ENCODE peak calls at places on chromosomes 7 and 10, in seven cellular contexts. I is SK-N-SH, K is K562, A is GM12892, T is HepG2, O is H1, P is GM12878. M is an unnamed sample.

GRCh38 chr10:68297264-68297663 is 34.6 kb upstream of the HNRNPH3 start:
- DNase-seq in A (no peak), T (no peak), I (peak; percentile 12), O (no peak), P (no peak), K (no peak), M (no peak)

GRCh38 chr7:92325850-92326249 is 80.1 kb downstream of the ANKIB1 start:
- DNase-seq in O (no peak), A (no peak), I (no peak), P (no peak), T (no peak), K (no peak), M (no peak)

GRCh38 chr10:3763852-3764625 is 21.0 kb downstream of the KLF6 start:
- DNase-seq in K (no peak), I (no peak), P (no peak), A (no peak), O (no peak), T (no peak), M (no peak)

GRCh38 chr7:50470250-50471163 is 20.4 kb upstream of the FIGNL1 start:
- DNase-seq in O (no peak), K (no peak), A (no peak), T (no peak), P (no peak), I (no peak), M (no peak)

GRCh38 chr10:77863446-77863845 is 63.1 kb downstream of the DLG5 start:
- DNase-seq in I (no peak), K (no peak), P (no peak), A (no peak), T (no peak), O (no peak), M (no peak)

GRCh38 chr7:22732556-22733126 is 5.6 kb downstream of the IL6 start:
- DNase-seq in I (no peak), K (no peak), A (no peak), O (no peak), T (no peak), P (no peak), M (no peak)

GRCh38 chr7:84149573-84149972 is 45.0 kb downstream of the SEMA3A start:
- DNase-seq in O (no peak), K (no peak), T (no peak), I (no peak), P (no peak), A (no peak), M (no peak)

GRCh38 chr7:74218343-74218698 is 8.5 kb downstream of the LAT2 start:
- DNase-seq in O (no peak), K (no peak), T (no peak), I (no peak), A (no peak), P (no peak), M (no peak)

GRCh38 chr10:113644185-113645120 is 19.4 kb downstream of the NRAP start:
- DNase-seq in O (no peak), T (peak; percentile 15), A (no peak), P (no peak), K (no peak), I (no peak), M (no peak)

GRCh38 chr7:149872419-149873073 is 1.2 kb upstream of the ATP6V0E2 start:
- DNase-seq in T (peak; percentile 81), A (peak; percentile 18), P (no peak), K (peak; percentile 91), I (peak; percentile 96), O (peak; percentile 55), M (no peak)

GRCh38 chr10:101595591-101596433 is 7.7 kb downstream of the DPCD start:
- DNase-seq in A (no peak), I (no peak), P (no peak), K (no peak), T (no peak), O (no peak), M (no peak)

GRCh38 chr7:52659178-52659577 is 376.3 kb upstream of the POM121L12 start:
- DNase-seq in T (no peak), I (no peak), A (no peak), O (no peak), K (no peak), P (no peak), M (no peak)

GRCh38 chr7:21731977-21732376 is 189.1 kb downstream of the DNAH11 start:
- DNase-seq in T (no peak), I (no peak), P (no peak), K (no peak), A (no peak), O (no peak), M (no peak)

GRCh38 chr7:46603780-46604725 is 683.0 kb upstream of the IGFBP3 start:
- DNase-seq in I (peak; percentile 10), K (no peak), P (no peak), T (no peak), A (no peak), O (no peak), M (no peak)

GRCh38 chr7:99731638-99732374 is 3.2 kb downstream of the CYP3A7 start:
- DNase-seq in K (no peak), P (no peak), O (no peak), A (no peak), I (no peak), T (no peak), M (no peak)

GRCh38 chr7:32073533-32073932 is 3.3 kb upstream of the PDE1C start:
- DNase-seq in O (no peak), P (no peak), T (no peak), A (no peak), K (no peak), I (no peak), M (no peak)

GRCh38 chr10:49385939-49386922 is 9.7 kb downstream of the DRGX start:
- DNase-seq in P (no peak), I (no peak), K (no peak), O (no peak), A (no peak), T (no peak), M (no peak)

GRCh38 chr7:135731131-135731530 is 3.1 kb upstream of the SLC13A4 start:
- DNase-seq in I (no peak), A (no peak), O (no peak), P (no peak), K (no peak), T (no peak), M (no peak)

GRCh38 chr7:94701555-94701973 is 45.6 kb upstream of the SGCE start:
- DNase-seq in T (peak; percentile 99), O (no peak), K (no peak), P (no peak), A (no peak), I (no peak), M (no peak)

GRCh38 chr10:109665321-109665720 is 258.0 kb downstream of the XPNPEP1 start:
- DNase-seq in I (no peak), O (no peak), T (no peak), A (no peak), K (no peak), P (no peak), M (no peak)

GRCh38 chr10:36336315-36336714 is 694.2 kb upstream of the FZD8 start:
- DNase-seq in I (no peak), A (no peak), K (no peak), O (no peak), T (no peak), P (no peak), M (no peak)

GRCh38 chr7:133973710-133974109 is 153.4 kb upstream of the LRGUK start:
- DNase-seq in I (no peak), T (no peak), K (no peak), A (no peak), O (no peak), P (no peak), M (no peak)

GRCh38 chr10:96683065-96683464 is 37.2 kb downstream of the PIK3AP1 start:
- DNase-seq in O (no peak), P (no peak), T (no peak), A (no peak), I (no peak), K (no peak), M (no peak)

DNA sequence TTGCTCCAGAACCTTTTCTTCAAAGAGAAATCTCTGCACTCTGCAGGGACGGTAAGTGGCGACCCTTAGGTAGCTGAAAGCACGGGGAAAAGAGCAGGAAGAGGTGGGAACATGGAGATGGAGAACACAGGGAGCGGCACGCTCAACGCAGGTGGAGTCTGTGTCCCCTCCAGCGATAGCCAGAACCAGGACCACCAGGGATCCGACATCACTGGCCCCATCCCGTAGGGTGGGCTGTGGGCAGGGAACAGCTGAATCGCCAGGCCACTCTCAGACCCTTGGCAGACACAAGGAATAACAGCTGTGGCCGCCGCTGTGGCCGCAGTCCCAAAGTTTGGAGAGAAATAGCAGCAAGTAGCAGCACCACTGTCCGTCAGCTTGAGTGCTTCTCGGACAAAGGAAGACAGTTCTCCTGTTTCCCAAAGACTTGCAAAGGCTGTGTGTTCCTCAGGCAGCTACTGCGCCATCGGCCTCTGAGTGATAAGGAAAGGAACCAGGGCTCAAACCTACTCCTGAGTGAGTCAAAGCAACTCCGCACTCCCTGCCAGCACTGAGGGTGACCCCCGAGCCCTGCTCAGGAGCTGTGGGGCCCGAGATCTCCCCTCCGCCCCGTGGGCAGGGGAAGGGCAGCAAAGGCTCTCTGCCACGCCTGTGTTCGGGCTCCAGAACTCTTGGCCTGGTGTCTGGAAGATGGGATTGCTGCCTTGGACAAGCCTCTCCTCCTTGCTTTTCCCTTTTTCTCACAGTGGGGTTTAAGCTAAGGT is 82.4 kb upstream of the FAM20C start:
- DNase-seq in A (no peak), O (peak; percentile 43), T (no peak), P (no peak), K (no peak), I (no peak), M (no peak)
- TF ChIP-seq TAF1 in A (no peak), O (no peak), T (no peak), P (no peak), K (no peak), I (no peak), M (no peak)

GRCh38 chr7:67813621-67814292 is 817.1 kb downstream of the TYW1 start:
- DNase-seq in I (no peak), P (no peak), T (no peak), K (no peak), O (no peak), A (no peak), M (no peak)
- TF ChIP-seq TAF1 in I (no peak), P (no peak), T (no peak), K (no peak), O (no peak), A (no peak), M (no peak)

GRCh38 chr10:127158663-127159062 is 37.7 kb downstream of the INSYN2A start:
- DNase-seq in I (no peak), A (no peak), K (no peak), O (no peak), T (no peak), P (no peak), M (no peak)

GRCh38 chr10:127155221-127155620 is 41.2 kb downstream of the INSYN2A start:
- DNase-seq in I (no peak), A (no peak), K (no peak), O (no peak), T (no peak), P (no peak), M (no peak)

GRCh38 chr10:127159648-127160245 is 36.6 kb downstream of the INSYN2A start:
- DNase-seq in I (no peak), T (no peak), O (no peak), K (no peak), A (no peak), P (no peak), M (no peak)

GRCh38 chr10:127161482-127161881 is 34.9 kb downstream of the INSYN2A start:
- DNase-seq in O (no peak), K (no peak), T (no peak), A (no peak), P (no peak), I (no peak), M (no peak)

GRCh38 chr10:127157506-127158205 is 38.7 kb downstream of the INSYN2A start:
- DNase-seq in P (no peak), K (no peak), O (no peak), I (no peak), T (no peak), A (no peak), M (no peak)
- TF ChIP-seq TAF1 in P (no peak), K (no peak), O (no peak), I (no peak), T (no peak), A (no peak), M (no peak)

GRCh38 chr7:143434660-143435059 is 8.6 kb upstream of the TAS2R60 start:
- DNase-seq in K (no peak), P (no peak), I (no peak), A (no peak), T (no peak), O (no peak), M (no peak)
- TF ChIP-seq TAF1 in K (no peak), P (no peak), I (no peak), A (no peak), T (no peak), O (no peak), M (no peak)